ENCODE peak calls at places on chromosomes 6 and 20, in eight cellular contexts. Z is AG04450, N is fibroblast of lung, I is ascending aorta, O is WERI-Rb-1, G is esophagus squamous epithelium, R is epithelial cell of prostate, H is tibial nerve. Q is an unnamed sample.

GRCh38 chr6:33841868-33842267 is 38.1 kb upstream of the MLN start:
- DNase-seq in Z (no peak), N (no peak), I (no peak), O (no peak), G (no peak), R (no peak), H (no peak), Q (no peak)

GRCh38 chr6:22043284-22043962 is 253.4 kb downstream of the PRL start:
- DNase-seq in Z (no peak), N (no peak), I (no peak), O (peak), G (no peak), R (no peak), H (peak), Q (no peak)

GRCh38 chr6:32116674-32117073 is 7.5 kb upstream of the TNXB start:
- DNase-seq in Z (no peak), N (no peak), I (no peak), O (peak), G (no peak), R (no peak), H (no peak), Q (no peak)

GRCh38 chr6:110039996-110040383 is 61.9 kb downstream of the GPR6 start:
- DNase-seq in Z (no peak), N (peak), I (no peak), O (peak), G (no peak), R (no peak), H (no peak), Q (no peak)

GRCh38 chr6:161254754-161255253 is 19.1 kb downstream of the AGPAT4 start:
- DNase-seq in Z (no peak), N (peak), I (no peak), O (peak), G (no peak), R (no peak), H (no peak), Q (no peak)

GRCh38 chr20:29742699-29743100 is 1514.8 kb upstream of the DEFB115 start:
- DNase-seq in Z (no peak), N (no peak), I (no peak), O (no peak), G (no peak), R (no peak), H (no peak), Q (no peak)

GRCh38 chr20:23625236-23625964 is 12.4 kb downstream of the CST3 start:
- DNase-seq in Z (no peak), N (no peak), I (no peak), O (no peak), G (no peak), R (peak), H (no peak), Q (no peak)

GRCh38 chr6:108946695-108947094 is 98.5 kb downstream of the ARMC2 start:
- DNase-seq in Z (no peak), N (peak), I (no peak), O (no peak), G (no peak), R (no peak), H (no peak), Q (no peak)

GRCh38 chr6:163533443-163533842 is 118.9 kb downstream of the QKI start:
- DNase-seq in Z (peak), N (peak), I (no peak), O (no peak), G (no peak), R (peak), H (no peak), Q (no peak)

GRCh38 chr6:56541736-56542366 is 100.8 kb downstream of the DST start:
- DNase-seq in Z (no peak), N (no peak), I (no peak), O (no peak), G (no peak), R (no peak), H (no peak), Q (no peak)

GRCh38 chr6:118784641-118785164 is 109.2 kb upstream of the ASF1A start:
- DNase-seq in Z (no peak), N (no peak), I (no peak), O (no peak), G (no peak), R (no peak), H (no peak), Q (peak)
- H3K27ac ChIP-seq in Z (no peak), N (no peak), I (no peak), O (no peak), G (peak), R (no peak), H (peak), Q (peak)

GRCh38 chr6:128492386-128492785 is 28.0 kb downstream of the PTPRK start:
- DNase-seq in Z (peak), N (peak), I (no peak), O (no peak), G (no peak), R (no peak), H (no peak), Q (no peak)
- H3K27ac ChIP-seq in Z (no peak), N (peak), I (no peak), O (no peak), G (peak), R (peak), H (no peak), Q (peak)

GRCh38 chr20:39876974-39877615 is 811.9 kb downstream of the MAFB start:
- DNase-seq in Z (no peak), N (peak), I (no peak), O (no peak), G (no peak), R (no peak), H (no peak), Q (no peak)
- H3K27ac ChIP-seq in Z (no peak), N (no peak), I (no peak), O (no peak), G (no peak), R (no peak), H (no peak), Q (no peak)

GRCh38 chr20:25292176-25292891 is 44.4 kb downstream of the PYGB start:
- DNase-seq in Z (no peak), N (no peak), I (no peak), O (no peak), G (no peak), R (no peak), H (no peak), Q (no peak)

GRCh38 chr20:25294459-25295385 is 46.8 kb downstream of the PYGB start:
- DNase-seq in Z (no peak), N (peak), I (no peak), O (peak), G (no peak), R (no peak), H (no peak), Q (no peak)

GRCh38 chr20:25295386-25296093 is 47.7 kb downstream of the PYGB start:
- DNase-seq in Z (no peak), N (no peak), I (no peak), O (peak), G (no peak), R (no peak), H (no peak), Q (no peak)

GRCh38 chr20:25293507-25293906 is 45.6 kb downstream of the PYGB start:
- DNase-seq in Z (no peak), N (no peak), I (no peak), O (no peak), G (no peak), R (no peak), H (no peak), Q (no peak)

GRCh38 chr20:25293910-25294458 is 46.1 kb downstream of the PYGB start:
- DNase-seq in Z (no peak), N (no peak), I (no peak), O (no peak), G (no peak), R (no peak), H (no peak), Q (no peak)
- H3K27ac ChIP-seq in Z (no peak), N (no peak), I (peak), O (no peak), G (peak), R (peak), H (peak), Q (peak)

GRCh38 chr6:47075741-47076421 is 33.7 kb upstream of the ADGRF1 start:
- DNase-seq in Z (no peak), N (no peak), I (no peak), O (no peak), G (no peak), R (no peak), H (no peak), Q (no peak)
- H3K27ac ChIP-seq in Z (no peak), N (no peak), I (no peak), O (no peak), G (peak), R (peak), H (peak), Q (peak)

Q was measured in substantia nigra.